ENCODE peak calls at places on chromosome 22, in eight cellular contexts. O is kidney epithelial cell, I is AG10803, X is cardiac fibroblast, N is fibroblast of the aortic adventitia, E is HCT116, D is HepG2, A is stomach. P is an unnamed sample.
A peak's percentile ranks its signal among the peaks of the same experiment; 100 is the strongest.

GRCh38 chr22:27636716-27637503 is 164.6 kb downstream of the MN1 start:
- DNase-seq in I (no peak), D (no peak), N (no peak), X (no peak), E (no peak), O (no peak), A (no peak), P (no peak)

GRCh38 chr22:23305922-23306374 is 125.6 kb downstream of the BCR start:
- DNase-seq in A (peak; percentile 72), O (no peak), E (no peak), N (peak; percentile 72), X (peak; percentile 97), D (no peak), I (peak; percentile 27), P (peak; percentile 94)

GRCh38 chr22:30887861-30888260 is 80.7 kb downstream of the MORC2 start:
- DNase-seq in A (no peak), I (no peak), D (no peak), E (no peak), N (no peak), O (no peak), X (no peak), P (no peak)

GRCh38 chr22:40817737-40818136 is 1.4 kb downstream of the SLC25A17 start:
- DNase-seq in O (no peak), X (no peak), E (no peak), I (no peak), A (no peak), N (no peak), D (no peak), P (no peak)

GRCh38 chr22:18156878-18157713 is 7.1 kb downstream of the USP18 start:
- DNase-seq in D (peak; percentile 64), I (peak; percentile 99), N (peak; percentile 85), A (peak; percentile 56), O (peak; percentile 60), X (peak; percentile 81), E (peak; percentile 33), P (peak; percentile 69)

GRCh38 chr22:49297286-49297870 is 530.3 kb downstream of the BRD1 start:
- DNase-seq in E (no peak), N (no peak), X (no peak), A (peak; percentile 10), I (no peak), O (no peak), D (no peak), P (no peak)

GRCh38 chr22:50192056-50192824 is 6.5 kb downstream of the TRABD start:
- DNase-seq in X (no peak), I (no peak), D (no peak), A (peak; percentile 39), E (no peak), N (no peak), O (no peak), P (no peak)

GRCh38 chr22:42714308-42714707 is 6.4 kb downstream of the A4GALT start:
- DNase-seq in A (no peak), I (no peak), X (no peak), E (no peak), N (no peak), D (no peak), O (no peak), P (no peak)

GRCh38 chr22:50191041-50191740 is 5.5 kb downstream of the TRABD start:
- DNase-seq in A (peak; percentile 61), I (no peak), O (no peak), N (no peak), X (peak; percentile 32), E (no peak), D (no peak), P (peak; percentile 61)

GRCh38 chr22:37657590-37658132 is 862 bp upstream of the PDXP start:
- DNase-seq in A (no peak), E (no peak), I (peak; percentile 20), N (no peak), O (no peak), D (no peak), X (no peak), P (no peak)

GRCh38 chr22:22164541-22165272 is 79.9 kb upstream of the VPREB1 start:
- DNase-seq in O (no peak), E (no peak), D (no peak), A (no peak), N (no peak), X (no peak), I (no peak), P (no peak)

GRCh38 chr22:48959496-48959895 is 868.2 kb downstream of the BRD1 start:
- DNase-seq in O (no peak), X (no peak), D (no peak), N (no peak), A (peak; percentile 9), I (no peak), E (no peak), P (no peak)

GRCh38 chr22:50469377-50470305 is 5.2 kb downstream of the SBF1 start:
- DNase-seq in N (no peak), A (peak; percentile 83), X (peak; percentile 16), O (peak; percentile 37), I (peak; percentile 27), D (no peak), E (peak; percentile 8), P (peak; percentile 31)

GRCh38 chr22:32684148-32684821 is 117.2 kb upstream of the TIMP3 start:
- DNase-seq in D (no peak), O (no peak), A (no peak), X (peak; percentile 50), N (no peak), E (no peak), I (no peak), P (peak; percentile 11)

GRCh38 chr22:48947636-48948035 is 880.0 kb downstream of the BRD1 start:
- DNase-seq in N (no peak), I (no peak), E (no peak), A (no peak), D (no peak), O (no peak), X (no peak), P (no peak)

GRCh38 chr22:20433686-20434241 is 3.9 kb downstream of the SCARF2 start:
- DNase-seq in E (no peak), D (no peak), X (no peak), N (no peak), O (no peak), I (no peak), A (no peak), P (no peak)
- H3K4me3 ChIP-seq in E (no peak overlapping the region), D (no peak overlapping the region), X (no peak overlapping the region), N (no peak overlapping the region), O (no peak overlapping the region), I (no peak overlapping the region), A (no peak overlapping the region), P (no peak overlapping the region)

DNA sequence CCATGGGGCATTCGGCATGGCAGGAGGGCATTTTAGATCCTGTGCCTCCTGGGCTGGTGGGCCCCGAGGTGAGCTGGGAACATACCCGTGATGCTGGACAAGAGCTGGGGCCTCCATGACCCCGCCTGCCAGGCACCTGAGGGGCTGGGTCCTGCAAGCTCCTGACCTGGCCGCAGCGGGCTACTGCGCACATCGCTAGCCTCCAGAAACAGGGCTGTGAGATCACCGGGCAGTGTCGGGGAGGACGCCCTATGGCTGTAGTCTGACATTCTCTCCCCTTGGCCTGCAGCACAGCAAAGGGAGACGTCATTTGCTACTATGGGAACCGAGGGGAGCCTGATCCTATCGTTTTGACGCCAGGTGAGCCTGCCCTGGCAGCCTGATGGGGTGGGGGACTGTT is 24.4 kb upstream of the DGCR8 start:
- DNase-seq in E (no peak), A (no peak), D (no peak), X (no peak), I (no peak), O (no peak), N (no peak), P (no peak)
- TF ChIP-seq CTCF in E (no peak), A (no peak), D (no peak), X (no peak), I (no peak), O (no peak), N (no peak), P (no peak)

DNA sequence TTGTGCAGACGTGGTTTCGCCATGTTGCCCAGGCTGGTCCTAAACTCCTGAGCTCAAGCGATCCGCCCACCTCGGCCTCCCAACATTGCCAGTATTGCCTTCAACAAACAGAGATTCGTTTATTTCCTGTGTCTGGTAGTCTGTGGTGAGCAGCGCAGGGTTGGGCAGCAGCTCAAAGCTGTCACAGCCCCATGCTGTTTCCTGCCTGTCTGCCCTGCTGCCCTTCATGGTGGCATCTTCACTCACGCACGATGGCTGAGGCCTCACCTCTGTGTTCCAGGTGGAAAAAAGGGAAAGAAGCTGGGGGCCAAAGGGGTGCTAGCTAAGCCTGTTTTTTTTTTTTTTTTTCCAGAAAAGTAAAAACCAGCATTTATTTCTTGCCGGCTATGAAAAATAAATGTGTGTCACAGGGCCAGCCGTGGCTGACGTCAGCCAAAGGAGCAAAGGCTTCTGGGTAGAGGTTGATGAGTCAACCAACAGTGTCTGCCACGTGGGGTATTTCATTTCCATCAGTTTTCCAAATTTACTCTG is 28.8 kb downstream of the TBC1D22A start:
- DNase-seq in X (peak; percentile 27), I (peak; percentile 52), O (no peak), A (peak; percentile 43), D (no peak), N (peak; percentile 59), E (no peak), P (peak; percentile 65)
- H3K4me3 ChIP-seq in X (no peak overlapping the region), I (no peak overlapping the region), O (no peak overlapping the region), A (no peak overlapping the region), D (no peak overlapping the region), N (no peak overlapping the region), E (no peak overlapping the region), P (no peak overlapping the region)

GRCh38 chr22:29204617-29205183 is 996 bp upstream of the EMID1 start:
- DNase-seq in O (no peak), I (no peak), D (no peak), E (no peak), X (no peak), A (no peak), N (no peak), P (no peak)

GRCh38 chr22:29205260-29205597 is 467 bp upstream of the EMID1 start:
- DNase-seq in X (no peak), O (no peak), I (no peak), N (no peak), E (no peak), A (no peak), D (no peak), P (no peak)

GRCh38 chr22:29206372-29207230 is 905 bp downstream of the EMID1 start:
- DNase-seq in O (no peak), I (no peak), E (no peak), D (no peak), X (no peak), A (no peak), N (no peak), P (no peak)

GRCh38 chr22:29207231-29207550 is 1.5 kb downstream of the EMID1 start:
- DNase-seq in X (no peak), E (no peak), O (no peak), D (no peak), I (no peak), A (no peak), N (no peak), P (no peak)

DNA sequence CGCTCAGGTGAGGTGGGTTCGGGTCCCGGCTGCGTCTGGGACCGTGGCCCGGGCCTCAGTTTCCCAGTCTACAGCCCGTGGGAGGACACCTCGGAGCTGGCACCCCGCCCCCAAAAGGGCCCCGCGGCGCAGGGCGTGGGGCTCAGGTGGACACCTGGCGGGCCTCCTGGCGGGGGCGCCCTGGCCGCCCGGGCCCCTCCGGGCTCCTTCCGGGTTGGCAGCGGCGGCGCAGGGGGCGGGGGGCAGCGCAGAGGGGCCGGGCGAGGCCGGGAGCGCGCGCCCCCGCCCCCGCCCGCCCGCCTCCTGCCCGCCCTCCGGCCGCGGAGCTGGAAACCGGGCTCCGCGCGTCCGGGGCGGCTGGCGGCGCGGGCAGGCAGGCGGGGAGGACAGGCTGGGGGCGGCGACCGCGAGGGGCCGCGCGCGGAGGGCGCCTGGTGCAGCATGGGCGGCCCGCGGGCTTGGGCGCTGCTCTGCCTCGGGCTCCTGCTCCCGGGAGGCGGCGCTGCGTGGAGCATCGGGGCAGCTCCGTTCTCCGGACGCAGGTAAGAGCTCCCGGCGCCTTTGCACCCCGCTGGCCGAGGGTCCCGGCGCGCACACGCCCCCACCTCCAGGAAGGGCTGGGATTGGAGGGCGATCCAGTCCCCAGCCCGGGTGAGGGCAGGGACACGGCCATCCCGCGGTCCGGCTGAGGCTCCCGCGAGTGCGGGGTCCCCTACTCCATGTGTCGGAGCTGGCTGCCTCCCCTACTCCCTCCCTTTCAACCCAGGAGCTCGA is at the start of gene EMID1:
- DNase-seq in D (no peak), O (no peak), X (peak; percentile 36), E (no peak), N (no peak), A (peak; percentile 61), I (no peak), P (peak; percentile 26)
- TF ChIP-seq CTCF in D (peak; percentile 59), O (peak; percentile 24), X (peak; percentile 21), E (no peak), N (peak; percentile 31), A (no peak), I (peak; percentile 11), P (peak; percentile 34)

P was measured in fibroblast of villous mesenchyme.